ENCODE peak calls at places on chromosomes 5 and 9, in seven cellular contexts. One of them, this sample, is unnamed.

GRCh38 chr9:120712539-120713031 is 1.7 kb downstream of the MEGF9 start:
- DNase-seq in endothelial cell: no peak
- DNase-seq in IMR-90: no peak
- DNase-seq in AG04450: no peak
- DNase-seq in CD4-positive, alpha-beta T cell: no peak
- DNase-seq in WERI-Rb-1: no peak
- DNase-seq in A549: peak
- DNase-seq in this sample: no peak

GRCh38 chr9:134875376-134875775 is 5.2 kb upstream of the FCN2 start:
- DNase-seq in A549: no peak
- DNase-seq in CD4-positive, alpha-beta T cell: no peak
- DNase-seq in WERI-Rb-1: no peak
- DNase-seq in AG04450: no peak
- DNase-seq in IMR-90: no peak
- DNase-seq in endothelial cell: no peak
- DNase-seq in this sample: no peak

GRCh38 chr5:25119654-25120053 is 474.9 kb upstream of the CDH10 start:
- DNase-seq in AG04450: no peak
- DNase-seq in endothelial cell: no peak
- DNase-seq in A549: peak
- DNase-seq in CD4-positive, alpha-beta T cell: no peak
- DNase-seq in WERI-Rb-1: no peak
- DNase-seq in IMR-90: no peak
- DNase-seq in this sample: no peak

GRCh38 chr9:124164800-124165199 is 92.9 kb upstream of the NEK6 start:
- DNase-seq in WERI-Rb-1: no peak
- DNase-seq in AG04450: no peak
- DNase-seq in endothelial cell: no peak
- DNase-seq in IMR-90: no peak
- DNase-seq in A549: no peak
- DNase-seq in CD4-positive, alpha-beta T cell: no peak
- DNase-seq in this sample: no peak

GRCh38 chr5:121029536-121030245 is 565.6 kb downstream of the PRR16 start:
- DNase-seq in CD4-positive, alpha-beta T cell: no peak
- DNase-seq in A549: no peak
- DNase-seq in AG04450: no peak
- DNase-seq in endothelial cell: no peak
- DNase-seq in WERI-Rb-1: no peak
- DNase-seq in IMR-90: peak
- DNase-seq in this sample: no peak

GRCh38 chr5:75192804-75193203 is 43.9 kb downstream of the ANKRD31 start:
- DNase-seq in WERI-Rb-1: no peak
- DNase-seq in endothelial cell: no peak
- DNase-seq in IMR-90: no peak
- DNase-seq in AG04450: no peak
- DNase-seq in CD4-positive, alpha-beta T cell: no peak
- DNase-seq in A549: no peak
- DNase-seq in this sample: no peak

GRCh38 chr5:51882647-51883046 is 499.4 kb downstream of the ISL1 start:
- DNase-seq in CD4-positive, alpha-beta T cell: no peak
- DNase-seq in WERI-Rb-1: no peak
- DNase-seq in AG04450: no peak
- DNase-seq in A549: no peak
- DNase-seq in endothelial cell: no peak
- DNase-seq in IMR-90: no peak
- DNase-seq in this sample: no peak

GRCh38 chr5:179410291-179411160 is 65.3 kb upstream of the ADAMTS2 start:
- DNase-seq in CD4-positive, alpha-beta T cell: no peak
- DNase-seq in IMR-90: no peak
- DNase-seq in WERI-Rb-1: no peak
- DNase-seq in A549: no peak
- DNase-seq in endothelial cell: no peak
- DNase-seq in AG04450: no peak
- DNase-seq in this sample: no peak

GRCh38 chr5:165209101-165209727 is 1703.8 kb downstream of the MAT2B start:
- DNase-seq in endothelial cell: no peak
- DNase-seq in IMR-90: peak
- DNase-seq in AG04450: no peak
- DNase-seq in CD4-positive, alpha-beta T cell: no peak
- DNase-seq in WERI-Rb-1: no peak
- DNase-seq in A549: peak
- DNase-seq in this sample: no peak

GRCh38 chr5:157505496-157505895 is 45.5 kb downstream of the NIPAL4 start:
- DNase-seq in IMR-90: no peak
- DNase-seq in CD4-positive, alpha-beta T cell: no peak
- DNase-seq in endothelial cell: no peak
- DNase-seq in AG04450: no peak
- DNase-seq in WERI-Rb-1: no peak
- DNase-seq in A549: no peak
- DNase-seq in this sample: no peak

GRCh38 chr9:5388026-5388806 is 48.5 kb upstream of the RLN1 start:
- DNase-seq in IMR-90: peak
- DNase-seq in AG04450: no peak
- DNase-seq in WERI-Rb-1: no peak
- DNase-seq in CD4-positive, alpha-beta T cell: no peak
- DNase-seq in A549: no peak
- DNase-seq in endothelial cell: no peak
- DNase-seq in this sample: no peak

GRCh38 chr9:133702798-133703570 is 35.2 kb downstream of the SARDH start:
- DNase-seq in AG04450: no peak
- DNase-seq in CD4-positive, alpha-beta T cell: peak
- DNase-seq in IMR-90: no peak
- DNase-seq in A549: no peak
- DNase-seq in WERI-Rb-1: no peak
- DNase-seq in endothelial cell: no peak
- DNase-seq in this sample: peak

GRCh38 chr5:8386889-8387288 is 517.9 kb downstream of the MTRR start:
- DNase-seq in CD4-positive, alpha-beta T cell: no peak
- DNase-seq in A549: no peak
- DNase-seq in endothelial cell: no peak
- DNase-seq in AG04450: no peak
- DNase-seq in WERI-Rb-1: no peak
- DNase-seq in IMR-90: no peak
- DNase-seq in this sample: no peak

GRCh38 chr5:130109152-130109551 is 204.9 kb downstream of the CHSY3 start:
- DNase-seq in A549: peak
- DNase-seq in WERI-Rb-1: no peak
- DNase-seq in CD4-positive, alpha-beta T cell: no peak
- DNase-seq in IMR-90: peak
- DNase-seq in AG04450: no peak
- DNase-seq in endothelial cell: no peak
- DNase-seq in this sample: no peak

GRCh38 chr5:149940077-149940574 is 4.5 kb downstream of the PDE6A start:
- DNase-seq in CD4-positive, alpha-beta T cell: no peak
- DNase-seq in IMR-90: no peak
- DNase-seq in endothelial cell: no peak
- DNase-seq in AG04450: no peak
- DNase-seq in WERI-Rb-1: no peak
- DNase-seq in A549: no peak
- DNase-seq in this sample: no peak

GRCh38 chr5:3175416-3175815 is 420.2 kb upstream of the IRX1 start:
- DNase-seq in AG04450: no peak
- DNase-seq in IMR-90: no peak
- DNase-seq in A549: no peak
- DNase-seq in CD4-positive, alpha-beta T cell: no peak
- DNase-seq in endothelial cell: no peak
- DNase-seq in WERI-Rb-1: no peak
- DNase-seq in this sample: no peak

GRCh38 chr5:138737494-138738265 is 15.5 kb upstream of the CTNNA1 start:
- DNase-seq in endothelial cell: no peak
- DNase-seq in AG04450: no peak
- DNase-seq in CD4-positive, alpha-beta T cell: no peak
- DNase-seq in WERI-Rb-1: no peak
- DNase-seq in IMR-90: no peak
- DNase-seq in A549: no peak
- DNase-seq in this sample: no peak

GRCh38 chr5:107127906-107128305 is 542.8 kb downstream of the EFNA5 start:
- DNase-seq in endothelial cell: no peak
- DNase-seq in CD4-positive, alpha-beta T cell: no peak
- DNase-seq in A549: no peak
- DNase-seq in WERI-Rb-1: no peak
- DNase-seq in AG04450: no peak
- DNase-seq in IMR-90: no peak
- DNase-seq in this sample: no peak

GRCh38 chr5:133794066-133794465 is 174.4 kb downstream of the C5orf15 start:
- DNase-seq in WERI-Rb-1: no peak
- DNase-seq in AG04450: no peak
- DNase-seq in A549: no peak
- DNase-seq in IMR-90: no peak
- DNase-seq in CD4-positive, alpha-beta T cell: no peak
- DNase-seq in endothelial cell: no peak
- DNase-seq in this sample: no peak

GRCh38 chr5:167051369-167051768 is 1240.1 kb upstream of the WWC1 start:
- DNase-seq in CD4-positive, alpha-beta T cell: no peak
- DNase-seq in IMR-90: no peak
- DNase-seq in WERI-Rb-1: no peak
- DNase-seq in endothelial cell: no peak
- DNase-seq in A549: no peak
- DNase-seq in AG04450: no peak
- DNase-seq in this sample: no peak

GRCh38 chr5:148967783-148968182 is 95.1 kb downstream of the SH3TC2 start:
- DNase-seq in A549: no peak
- DNase-seq in AG04450: no peak
- DNase-seq in CD4-positive, alpha-beta T cell: no peak
- DNase-seq in IMR-90: no peak
- DNase-seq in endothelial cell: no peak
- DNase-seq in WERI-Rb-1: no peak
- DNase-seq in this sample: no peak

DNA sequence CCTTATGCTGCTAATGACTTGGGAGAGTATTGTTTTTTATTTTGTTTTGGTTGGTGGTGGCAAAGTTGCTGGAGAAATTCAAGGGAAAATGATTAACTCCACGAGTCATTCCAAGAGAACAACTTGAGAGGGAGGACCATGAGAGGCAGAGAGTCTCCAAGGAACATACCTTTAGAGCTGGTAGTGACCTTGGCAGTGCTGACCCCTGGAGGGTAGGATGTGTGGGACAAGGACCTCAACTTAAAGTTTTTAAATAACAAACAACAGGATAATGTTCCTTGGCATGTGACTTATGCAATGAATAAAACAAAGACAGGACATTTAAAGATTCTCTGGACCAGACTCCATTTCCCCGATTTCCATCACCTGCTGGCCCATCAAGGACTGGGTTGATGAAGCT is 139.7 kb downstream of the LRRC70 start:
- DNase-seq in IMR-90: no peak
- DNase-seq in A549: peak
- DNase-seq in endothelial cell: no peak
- DNase-seq in CD4-positive, alpha-beta T cell: no peak
- DNase-seq in AG04450: no peak
- DNase-seq in WERI-Rb-1: no peak
- DNase-seq in this sample: no peak
- TF ChIP-seq CTCF in IMR-90: no peak
- TF ChIP-seq CTCF in A549: no peak
- TF ChIP-seq CTCF in endothelial cell: peak
- TF ChIP-seq CTCF in CD4-positive, alpha-beta T cell: no peak
- TF ChIP-seq CTCF in AG04450: peak
- TF ChIP-seq CTCF in WERI-Rb-1: peak
- TF ChIP-seq CTCF in this sample: no peak

GRCh38 chr5:1736889-1737711 is 62.5 kb downstream of the MRPL36 start:
- DNase-seq in AG04450: no peak
- DNase-seq in CD4-positive, alpha-beta T cell: no peak
- DNase-seq in WERI-Rb-1: no peak
- DNase-seq in A549: no peak
- DNase-seq in endothelial cell: peak
- DNase-seq in IMR-90: no peak
- DNase-seq in this sample: no peak
- TF ChIP-seq CTCF in AG04450: no peak
- TF ChIP-seq CTCF in CD4-positive, alpha-beta T cell: no peak
- TF ChIP-seq CTCF in WERI-Rb-1: peak
- TF ChIP-seq CTCF in A549: no peak
- TF ChIP-seq CTCF in endothelial cell: no peak
- TF ChIP-seq CTCF in IMR-90: no peak
- TF ChIP-seq CTCF in this sample: no peak

GRCh38 chr5:173352366-173353069 is 24.3 kb upstream of the STC2 start:
- DNase-seq in AG04450: no peak
- DNase-seq in IMR-90: no peak
- DNase-seq in CD4-positive, alpha-beta T cell: no peak
- DNase-seq in A549: no peak
- DNase-seq in endothelial cell: no peak
- DNase-seq in WERI-Rb-1: no peak
- DNase-seq in this sample: no peak
- TF ChIP-seq CTCF in AG04450: no peak
- TF ChIP-seq CTCF in IMR-90: no peak
- TF ChIP-seq CTCF in CD4-positive, alpha-beta T cell: no peak
- TF ChIP-seq CTCF in A549: no peak
- TF ChIP-seq CTCF in endothelial cell: no peak
- TF ChIP-seq CTCF in WERI-Rb-1: no peak
- TF ChIP-seq CTCF in this sample: no peak

GRCh38 chr5:141427783-141428426 is 2.4 kb upstream of the PCDHGA12 start:
- DNase-seq in IMR-90: no peak
- DNase-seq in WERI-Rb-1: no peak
- DNase-seq in endothelial cell: no peak
- DNase-seq in CD4-positive, alpha-beta T cell: no peak
- DNase-seq in AG04450: no peak
- DNase-seq in A549: no peak
- DNase-seq in this sample: no peak

GRCh38 chr5:141431286-141431685 is 979 bp downstream of the PCDHGA12 start:
- DNase-seq in WERI-Rb-1: no peak
- DNase-seq in CD4-positive, alpha-beta T cell: no peak
- DNase-seq in AG04450: no peak
- DNase-seq in IMR-90: no peak
- DNase-seq in endothelial cell: no peak
- DNase-seq in A549: no peak
- DNase-seq in this sample: no peak

GRCh38 chr5:141434006-141434405 is 3.7 kb downstream of the PCDHGA12 start:
- DNase-seq in IMR-90: peak
- DNase-seq in WERI-Rb-1: no peak
- DNase-seq in endothelial cell: no peak
- DNase-seq in AG04450: no peak
- DNase-seq in A549: no peak
- DNase-seq in CD4-positive, alpha-beta T cell: no peak
- DNase-seq in this sample: no peak

GRCh38 chr5:141430332-141431113 is at the start of gene PCDHGA12:
- DNase-seq in IMR-90: peak
- DNase-seq in A549: peak
- DNase-seq in WERI-Rb-1: no peak
- DNase-seq in endothelial cell: no peak
- DNase-seq in AG04450: no peak
- DNase-seq in CD4-positive, alpha-beta T cell: no peak
- DNase-seq in this sample: no peak
- TF ChIP-seq CTCF in IMR-90: peak
- TF ChIP-seq CTCF in A549: no peak
- TF ChIP-seq CTCF in WERI-Rb-1: no peak
- TF ChIP-seq CTCF in endothelial cell: no peak
- TF ChIP-seq CTCF in AG04450: peak
- TF ChIP-seq CTCF in CD4-positive, alpha-beta T cell: no peak
- TF ChIP-seq CTCF in this sample: no peak